ENCODE peak calls at places on chromosomes 4 and X, in four cellular contexts. B is GM04503, G is cardiac fibroblast, C is NCI-H1105 treated with DMSO at 0.1 percent for 48 hours. Z is an unnamed sample.

GRCh38 chr4:63728480-63729177 is 680.6 kb downstream of the TECRL start:
- DNase-seq in G (no peak), B (no peak), C (no peak), Z (no peak)

GRCh38 chrX:98203800-98204199 is 1320.1 kb downstream of the RPA4 start:
- DNase-seq in B (no peak), G (no peak), C (no peak), Z (no peak)

GRCh38 chrX:138756234-138756633 is 44.7 kb upstream of the FGF13 start:
- DNase-seq in G (peak; percentile 0), C (no peak), B (peak; percentile 17), Z (peak; percentile 27)

GRCh38 chr4:127985989-127986388 is 20.8 kb downstream of the ABHD18 start:
- DNase-seq in B (no peak), G (no peak), C (no peak), Z (no peak)

GRCh38 chrX:110163488-110163887 is 154.4 kb downstream of the AMMECR1 start:
- DNase-seq in C (peak; percentile 14), B (no peak), G (no peak), Z (no peak)

GRCh38 chr4:102829803-102830202 is 2.5 kb upstream of the UBE2D3 start:
- DNase-seq in B (no peak), G (no peak), C (no peak), Z (no peak)

GRCh38 chrX:55357236-55357635 is 92.5 kb upstream of the PAGE3 start:
- DNase-seq in B (no peak), G (no peak), C (no peak), Z (no peak)

GRCh38 chrX:153600921-153601320 is 2.0 kb upstream of the CCNQ start:
- DNase-seq in C (no peak), G (no peak), B (no peak), Z (no peak)

GRCh38 chr4:8940792-8941491 is 69.3 kb upstream of the HMX1 start:
- DNase-seq in B (no peak), C (no peak), G (no peak), Z (no peak)

GRCh38 chr4:548976-549375 is 27.1 kb downstream of the TMEM271 start:
- DNase-seq in B (no peak), G (no peak), C (no peak), Z (no peak)

GRCh38 chrX:133923113-133923512 is 62.3 kb downstream of the GPC3 start:
- DNase-seq in B (no peak), G (peak; percentile 13), C (no peak), Z (no peak)

GRCh38 chr4:12844111-12844510 is 640.0 kb downstream of the RAB28 start:
- DNase-seq in G (no peak), C (no peak), B (no peak), Z (no peak)

GRCh38 chr4:102322736-102323135 is 22.5 kb downstream of the SLC39A8 start:
- DNase-seq in G (no peak), B (no peak), C (no peak), Z (no peak)

GRCh38 chr4:101191302-101192098 is 155.8 kb downstream of the PPP3CA start:
- DNase-seq in C (no peak), B (peak; percentile 77), G (peak; percentile 98), Z (peak; percentile 91)

GRCh38 chr4:175298119-175298518 is 380.0 kb downstream of the ADAM29 start:
- DNase-seq in B (no peak), G (no peak), C (no peak), Z (peak; percentile 27)

GRCh38 chrX:77275392-77275791 is 171.8 kb upstream of the FGF16 start:
- DNase-seq in G (no peak), B (no peak), C (no peak), Z (no peak)

GRCh38 chr4:24969486-24969885 is 56.6 kb upstream of the CCDC149 start:
- DNase-seq in C (no peak), G (no peak), B (no peak), Z (no peak)

GRCh38 chr4:118034061-118034785 is at the start of gene NDST3:
- DNase-seq in G (peak; percentile 45), C (peak; percentile 77), B (no peak), Z (no peak)

GRCh38 chr4:787561-787981 is 38.4 kb downstream of the CPLX1 start:
- DNase-seq in C (no peak), B (no peak), G (no peak), Z (no peak)

GRCh38 chrX:13235930-13236329 is 83.9 kb downstream of the ATXN3L start:
- DNase-seq in G (peak; percentile 50), C (peak; percentile 31), B (no peak), Z (no peak)

GRCh38 chr4:100591156-100591876 is 73.5 kb upstream of the EMCN start:
- DNase-seq in C (peak; percentile 76), G (peak; percentile 10), B (no peak), Z (no peak)

GRCh38 chr4:54687887-54688841 is 30.4 kb downstream of the KIT start:
- DNase-seq in G (no peak), B (peak; percentile 21), C (no peak), Z (peak; percentile 94)

GRCh38 chrX:100076031-100076430 is 334.0 kb downstream of the PCDH19 start:
- DNase-seq in B (no peak), C (no peak), G (no peak), Z (no peak)

GRCh38 chr4:77002321-77002720 is 52.8 kb downstream of the SEPTIN11 start:
- DNase-seq in G (peak; percentile 54), C (no peak), B (no peak), Z (no peak)

GRCh38 chr4:73707918-73708577 is 32.3 kb upstream of the CXCL8 start:
- DNase-seq in C (no peak), G (peak; percentile 92), B (peak; percentile 62), Z (peak; percentile 70)

GRCh38 chr4:57462843-57463242 is 352.7 kb upstream of the IGFBP7 start:
- DNase-seq in C (peak; percentile 3), B (no peak), G (no peak), Z (no peak)

GRCh38 chrX:79367907-79368306 is 773 bp upstream of the ITM2A start:
- DNase-seq in G (no peak), C (no peak), B (no peak), Z (no peak)

GRCh38 chrX:34300871-34301270 is 168.8 kb upstream of the FAM47A start:
- DNase-seq in G (peak; percentile 66), C (peak; percentile 1), B (no peak), Z (peak; percentile 7)